ENCODE peak calls at places on chromosomes 12 and 14, in eight cellular contexts. E, H, T, U, I, A, L and M are unnamed samples.

GRCh38 chr14:65237023-65237814 is 134.9 kb upstream of the MAX start:
- DNase-seq in I (no peak), A (no peak), U (peak), H (no peak), E (no peak), T (no peak), L (peak), M (no peak)

GRCh38 chr12:112970391-112970790 is 7.9 kb upstream of the OAS2 start:
- DNase-seq in U (no peak), L (no peak), E (no peak), H (no peak), T (no peak), I (no peak), A (no peak), M (no peak)

GRCh38 chr12:26428420-26428819 is 233.0 kb downstream of the SSPN start:
- DNase-seq in L (peak), H (no peak), E (no peak), U (peak), A (no peak), T (no peak), I (no peak), M (no peak)

GRCh38 chr14:99745307-99745951 is 47.8 kb upstream of the EML1 start:
- DNase-seq in T (no peak), A (no peak), U (peak), E (no peak), L (peak), H (no peak), I (no peak), M (no peak)

GRCh38 chr12:19150273-19150895 is 20.9 kb downstream of the PLEKHA5 start:
- DNase-seq in T (no peak), L (no peak), H (no peak), E (no peak), U (no peak), I (no peak), A (no peak), M (no peak)

GRCh38 chr12:114166360-114166759 is 200.2 kb upstream of the RBM19 start:
- DNase-seq in A (peak), T (no peak), E (peak), I (no peak), U (peak), L (peak), H (no peak), M (no peak)

GRCh38 chr12:24795699-24796385 is 153.1 kb downstream of the BCAT1 start:
- DNase-seq in T (no peak), L (no peak), U (peak), H (no peak), I (no peak), A (no peak), E (peak), M (no peak)

GRCh38 chr12:129119537-129119936 is 266.3 kb downstream of the GLT1D1 start:
- DNase-seq in E (peak), A (no peak), T (no peak), H (no peak), U (no peak), L (no peak), I (no peak), M (no peak)

GRCh38 chr12:62003217-62003616 is 257.0 kb upstream of the USP15 start:
- DNase-seq in L (no peak), H (no peak), I (no peak), T (no peak), A (no peak), U (no peak), E (no peak), M (no peak)

GRCh38 chr14:86513564-86513963 is 983.6 kb downstream of the FLRT2 start:
- DNase-seq in I (no peak), E (no peak), U (no peak), T (no peak), L (no peak), A (no peak), H (no peak), M (no peak)

GRCh38 chr12:40947812-40948211 is 240.3 kb upstream of the PDZRN4 start:
- DNase-seq in E (no peak), I (no peak), L (no peak), A (no peak), H (no peak), T (no peak), U (no peak), M (no peak)

GRCh38 chr12:3315201-3315661 is 175.8 kb upstream of the PRMT8 start:
- DNase-seq in A (peak), L (peak), T (peak), E (no peak), H (no peak), I (no peak), U (peak), M (no peak)

GRCh38 chr12:79737875-79738718 is 47.3 kb upstream of the PAWR start:
- DNase-seq in E (peak), L (peak), T (no peak), I (peak), U (peak), H (no peak), A (peak), M (no peak)

GRCh38 chr12:26195641-26196423 is 459 bp downstream of the SSPN start:
- DNase-seq in L (peak), U (peak), I (no peak), E (peak), A (peak), H (no peak), T (peak), M (no peak)

GRCh38 chr12:53328043-53328435 is 6.6 kb upstream of the AAAS start:
- DNase-seq in E (no peak), T (no peak), H (no peak), I (no peak), L (no peak), A (no peak), U (peak), M (no peak)

GRCh38 chr12:117188961-117189724 is 1.1 kb downstream of the FBXO21 start:
- DNase-seq in E (no peak), I (no peak), H (no peak), L (peak), U (peak), T (no peak), A (no peak), M (no peak)

GRCh38 chr12:47825239-47825639 is 5.5 kb upstream of the HDAC7 start:
- DNase-seq in I (no peak), L (no peak), A (no peak), U (no peak), E (no peak), H (no peak), T (peak), M (no peak)

GRCh38 chr14:91418387-91419043 is 895 bp upstream of the CCDC88C start:
- DNase-seq in T (peak), U (peak), I (peak), L (peak), A (peak), E (peak), H (peak), M (peak)

GRCh38 chr14:102933618-102934231 is 11.3 kb downstream of the AMN start:
- DNase-seq in H (no peak), E (no peak), I (no peak), A (no peak), T (peak), U (no peak), L (no peak), M (no peak)

GRCh38 chr14:103334644-103335603 is 887 bp downstream of the EIF5 start:
- DNase-seq in L (peak), I (peak), A (no peak), U (peak), E (peak), T (peak), H (peak), M (peak)

GRCh38 chr14:62819931-62820330 is 225.3 kb downstream of the KCNH5 start:
- DNase-seq in L (no peak), A (no peak), T (no peak), E (peak), U (no peak), H (no peak), I (no peak), M (no peak)

GRCh38 chr14:37591941-37592287 is 3.1 kb downstream of the FOXA1 start:
- DNase-seq in L (no peak), H (no peak), E (no peak), U (no peak), T (no peak), I (no peak), A (no peak), M (no peak)

GRCh38 chr14:69235708-69236107 is 24.2 kb upstream of the GALNT16 start:
- DNase-seq in U (no peak), H (no peak), E (no peak), A (no peak), T (no peak), L (no peak), I (no peak), M (no peak)

GRCh38 chr14:25039933-25040332 is 10.0 kb downstream of the STXBP6 start:
- DNase-seq in I (no peak), H (no peak), L (no peak), E (no peak), T (no peak), A (no peak), U (no peak), M (no peak)

GRCh38 chr12:63846249-63846967 is 1.9 kb downstream of the SRGAP1 start:
- DNase-seq in T (no peak), I (no peak), E (no peak), A (no peak), H (no peak), L (no peak), U (no peak), M (no peak)

GRCh38 chr12:13093191-13093849 is 10.1 kb downstream of the GSG1 start:
- DNase-seq in E (no peak), L (peak), T (no peak), I (no peak), U (peak), H (no peak), A (no peak), M (no peak)

GRCh38 chr14:60381909-60382308 is 104.0 kb downstream of the C14orf39 start:
- DNase-seq in I (no peak), H (no peak), L (no peak), E (no peak), A (no peak), U (no peak), T (no peak), M (no peak)

GRCh38 chr14:72924332-72924731 is 1.9 kb upstream of the DCAF4 start:
- DNase-seq in U (no peak), T (peak), E (no peak), A (no peak), H (no peak), I (no peak), L (no peak), M (no peak)

GRCh38 chr12:93896427-93896826 is 219.3 kb downstream of the CRADD start:
- DNase-seq in H (no peak), T (no peak), A (no peak), I (no peak), L (no peak), E (no peak), U (peak), M (no peak)

GRCh38 chr14:57871487-57872080 is 5.7 kb upstream of the SLC35F4 start:
- DNase-seq in A (no peak), U (peak), T (no peak), I (no peak), E (peak), H (no peak), L (peak), M (peak)

GRCh38 chr14:64767215-64767964 is 63.2 kb downstream of the PLEKHG3 start:
- DNase-seq in U (no peak), E (no peak), A (no peak), I (no peak), L (no peak), H (no peak), T (no peak), M (no peak)

GRCh38 chr12:5912011-5912410 is 33.0 kb downstream of the ANO2 start:
- DNase-seq in I (no peak), A (no peak), E (no peak), L (no peak), T (no peak), U (no peak), H (no peak), M (no peak)

GRCh38 chr12:118103231-118103600 is 595 bp downstream of the VSIG10 start:
- DNase-seq in H (no peak), E (peak), T (no peak), A (peak), U (peak), L (no peak), I (no peak), M (no peak)

GRCh38 chr12:13591488-13591887 is 389.9 kb downstream of the GRIN2B start:
- DNase-seq in T (no peak), U (no peak), I (no peak), H (no peak), L (no peak), A (no peak), E (no peak), M (no peak)

GRCh38 chr14:74922752-74923401 is at the start of gene RPS6KL1:
- DNase-seq in I (peak), E (peak), H (peak), A (peak), U (peak), L (peak), T (peak), M (no peak)